ENCODE peak calls at places on chromosomes 16 and 17, in seven cellular contexts. One of them, this sample, is unnamed.

GRCh38 chr17:38352245-38353083 is 820 bp downstream of the SOCS7 start:
- DNase-seq in heart left ventricle: peak; percentile 39
- DNase-seq in HCT116: no peak
- DNase-seq in left ventricle myocardium inferior: peak; percentile 26
- DNase-seq in endodermal cell: peak; percentile 88
- DNase-seq in T1000: no peak
- DNase-seq in head of caudate nucleus: peak; percentile 14
- DNase-seq in this sample: peak; percentile 41

GRCh38 chr16:64278196-64278595 is 843.7 kb downstream of the CDH11 start:
- DNase-seq in HCT116: no peak
- DNase-seq in head of caudate nucleus: no peak
- DNase-seq in left ventricle myocardium inferior: no peak
- DNase-seq in heart left ventricle: no peak
- DNase-seq in endodermal cell: no peak
- DNase-seq in T1000: no peak
- DNase-seq in this sample: no peak

GRCh38 chr17:30520436-30520835 is 43.2 kb downstream of the GOSR1 start:
- DNase-seq in endodermal cell: no peak
- DNase-seq in head of caudate nucleus: no peak
- DNase-seq in T1000: no peak
- DNase-seq in heart left ventricle: no peak
- DNase-seq in left ventricle myocardium inferior: no peak
- DNase-seq in HCT116: no peak
- DNase-seq in this sample: no peak

GRCh38 chr16:57610611-57611010 is 17.8 kb upstream of the ADGRG1 start:
- DNase-seq in HCT116: no peak
- DNase-seq in head of caudate nucleus: no peak
- DNase-seq in left ventricle myocardium inferior: no peak
- DNase-seq in endodermal cell: peak; percentile 23
- DNase-seq in T1000: no peak
- DNase-seq in heart left ventricle: no peak
- DNase-seq in this sample: no peak

GRCh38 chr17:45168991-45169752 is 7.5 kb downstream of the HEXIM2 start:
- DNase-seq in HCT116: no peak
- DNase-seq in heart left ventricle: no peak
- DNase-seq in endodermal cell: peak; percentile 88
- DNase-seq in head of caudate nucleus: no peak
- DNase-seq in T1000: no peak
- DNase-seq in left ventricle myocardium inferior: no peak
- DNase-seq in this sample: no peak

GRCh38 chr17:38727661-38728220 is 2.4 kb upstream of the CISD3 start:
- DNase-seq in head of caudate nucleus: no peak
- DNase-seq in left ventricle myocardium inferior: no peak
- DNase-seq in heart left ventricle: no peak
- DNase-seq in HCT116: no peak
- DNase-seq in endodermal cell: no peak
- DNase-seq in T1000: no peak
- DNase-seq in this sample: no peak

GRCh38 chr16:47927330-47927729 is 228.5 kb downstream of the ABCC12 start:
- DNase-seq in left ventricle myocardium inferior: no peak
- DNase-seq in heart left ventricle: no peak
- DNase-seq in head of caudate nucleus: no peak
- DNase-seq in T1000: no peak
- DNase-seq in HCT116: no peak
- DNase-seq in endodermal cell: no peak
- DNase-seq in this sample: no peak

GRCh38 chr17:63929860-63930766 is 2.0 kb downstream of the CD79B start:
- DNase-seq in HCT116: no peak
- DNase-seq in heart left ventricle: no peak
- DNase-seq in head of caudate nucleus: no peak
- DNase-seq in endodermal cell: no peak
- DNase-seq in T1000: no peak
- DNase-seq in left ventricle myocardium inferior: no peak
- DNase-seq in this sample: peak; percentile 10

GRCh38 chr17:2084129-2084765 is 29.3 kb downstream of the HIC1 start:
- DNase-seq in endodermal cell: no peak
- DNase-seq in HCT116: no peak
- DNase-seq in left ventricle myocardium inferior: peak; percentile 71
- DNase-seq in heart left ventricle: peak; percentile 78
- DNase-seq in T1000: peak; percentile 45
- DNase-seq in head of caudate nucleus: no peak
- DNase-seq in this sample: no peak

GRCh38 chr16:81668243-81669097 is 110.6 kb upstream of the PLCG2 start:
- DNase-seq in endodermal cell: no peak
- DNase-seq in T1000: no peak
- DNase-seq in HCT116: no peak
- DNase-seq in head of caudate nucleus: no peak
- DNase-seq in heart left ventricle: no peak
- DNase-seq in left ventricle myocardium inferior: no peak
- DNase-seq in this sample: no peak

GRCh38 chr17:33674685-33675084 is 381.6 kb upstream of the ASIC2 start:
- DNase-seq in heart left ventricle: peak; percentile 41
- DNase-seq in head of caudate nucleus: peak; percentile 34
- DNase-seq in left ventricle myocardium inferior: peak; percentile 51
- DNase-seq in HCT116: peak; percentile 1
- DNase-seq in endodermal cell: peak; percentile 96
- DNase-seq in T1000: no peak
- DNase-seq in this sample: peak; percentile 68

GRCh38 chr16:3188925-3189825 is 1.2 kb downstream of the OR1F1 start:
- DNase-seq in T1000: no peak
- DNase-seq in heart left ventricle: no peak
- DNase-seq in HCT116: no peak
- DNase-seq in endodermal cell: peak; percentile 93
- DNase-seq in left ventricle myocardium inferior: no peak
- DNase-seq in head of caudate nucleus: peak; percentile 41
- DNase-seq in this sample: no peak

GRCh38 chr16:27945233-27945975 is 118.1 kb downstream of the GSG1L start:
- DNase-seq in heart left ventricle: no peak
- DNase-seq in endodermal cell: peak; percentile 64
- DNase-seq in T1000: no peak
- DNase-seq in HCT116: no peak
- DNase-seq in head of caudate nucleus: no peak
- DNase-seq in left ventricle myocardium inferior: no peak
- DNase-seq in this sample: no peak

GRCh38 chr17:49969134-49969759 is at the start of gene DLX4:
- DNase-seq in head of caudate nucleus: no peak
- DNase-seq in endodermal cell: peak; percentile 85
- DNase-seq in T1000: no peak
- DNase-seq in left ventricle myocardium inferior: no peak
- DNase-seq in heart left ventricle: no peak
- DNase-seq in HCT116: no peak
- DNase-seq in this sample: no peak

GRCh38 chr16:88284626-88285513 is 97.9 kb upstream of the ZNF469 start:
- DNase-seq in heart left ventricle: peak; percentile 18
- DNase-seq in HCT116: no peak
- DNase-seq in left ventricle myocardium inferior: no peak
- DNase-seq in T1000: no peak
- DNase-seq in head of caudate nucleus: no peak
- DNase-seq in endodermal cell: no peak
- DNase-seq in this sample: no peak

GRCh38 chr16:85878875-85879274 is 20.1 kb upstream of the IRF8 start:
- DNase-seq in left ventricle myocardium inferior: no peak
- DNase-seq in head of caudate nucleus: no peak
- DNase-seq in heart left ventricle: no peak
- DNase-seq in HCT116: no peak
- DNase-seq in endodermal cell: no peak
- DNase-seq in T1000: no peak
- DNase-seq in this sample: no peak

GRCh38 chr16:86572616-86573015 is 5.7 kb upstream of the FOXL1 start:
- DNase-seq in heart left ventricle: no peak
- DNase-seq in head of caudate nucleus: no peak
- DNase-seq in endodermal cell: no peak
- DNase-seq in T1000: no peak
- DNase-seq in left ventricle myocardium inferior: no peak
- DNase-seq in HCT116: no peak
- DNase-seq in this sample: no peak